ENCODE peak calls at places on chromosome 2, in four cellular contexts. One of them, this sample, is unnamed. For H3K4me1, the result is how much of the 10 kb centered on the place peaks cover.

GRCh38 chr2:237223208-237223861 is 137.6 kb downstream of the COPS8 start:
- DNase-seq in adrenal gland: no peak
- DNase-seq in stomach: no peak
- DNase-seq in pancreas: no peak
- DNase-seq in this sample: no peak

GRCh38 chr2:220310326-220310936 is 683.0 kb downstream of the SLC4A3 start:
- DNase-seq in pancreas: no peak
- DNase-seq in adrenal gland: no peak
- DNase-seq in stomach: no peak
- DNase-seq in this sample: no peak

GRCh38 chr2:62036229-62036628 is 130.8 kb downstream of the COMMD1 start:
- DNase-seq in stomach: no peak
- DNase-seq in adrenal gland: no peak
- DNase-seq in pancreas: no peak
- DNase-seq in this sample: no peak

GRCh38 chr2:187982668-187983067 is 309.0 kb upstream of the GULP1 start:
- DNase-seq in pancreas: peak
- DNase-seq in adrenal gland: peak
- DNase-seq in stomach: no peak
- DNase-seq in this sample: no peak

GRCh38 chr2:118059919-118060478 is 28.3 kb upstream of the INSIG2 start:
- DNase-seq in stomach: no peak
- DNase-seq in pancreas: no peak
- DNase-seq in adrenal gland: no peak
- DNase-seq in this sample: no peak

GRCh38 chr2:175111200-175111657 is 56.8 kb downstream of the ATF2 start:
- DNase-seq in stomach: no peak
- DNase-seq in adrenal gland: no peak
- DNase-seq in pancreas: no peak
- DNase-seq in this sample: peak

GRCh38 chr2:55160422-55160821 is 71.7 kb downstream of the CLHC1 start:
- DNase-seq in adrenal gland: no peak
- DNase-seq in pancreas: peak
- DNase-seq in stomach: no peak
- DNase-seq in this sample: no peak

GRCh38 chr2:216159161-216159560 is 50.0 kb downstream of the XRCC5 start:
- DNase-seq in pancreas: no peak
- DNase-seq in adrenal gland: no peak
- DNase-seq in stomach: no peak
- DNase-seq in this sample: no peak

GRCh38 chr2:96330407-96330806 is 5.2 kb upstream of the NCAPH start:
- DNase-seq in pancreas: no peak
- DNase-seq in adrenal gland: no peak
- DNase-seq in stomach: no peak
- DNase-seq in this sample: no peak

GRCh38 chr2:99183025-99183424 is 2.0 kb downstream of the MRPL30 start:
- DNase-seq in adrenal gland: no peak
- DNase-seq in stomach: no peak
- DNase-seq in pancreas: no peak
- DNase-seq in this sample: no peak

GRCh38 chr2:72130671-72131360 is 16.8 kb downstream of the CYP26B1 start:
- DNase-seq in adrenal gland: no peak
- DNase-seq in pancreas: no peak
- DNase-seq in stomach: no peak
- DNase-seq in this sample: no peak

GRCh38 chr2:200253631-200254030 is 52.9 kb upstream of the SPATS2L start:
- DNase-seq in pancreas: peak
- DNase-seq in adrenal gland: no peak
- DNase-seq in stomach: no peak
- DNase-seq in this sample: no peak

GRCh38 chr2:212451786-212452200 is 86.8 kb downstream of the ERBB4 start:
- DNase-seq in pancreas: no peak
- DNase-seq in stomach: no peak
- DNase-seq in adrenal gland: no peak
- DNase-seq in this sample: no peak

GRCh38 chr2:22382439-22383169 is 1002.4 kb upstream of the KLHL29 start:
- DNase-seq in stomach: no peak
- DNase-seq in adrenal gland: no peak
- DNase-seq in pancreas: no peak
- DNase-seq in this sample: no peak

GRCh38 chr2:182618672-182619079 is 97.4 kb upstream of the DNAJC10 start:
- DNase-seq in stomach: no peak
- DNase-seq in adrenal gland: no peak
- DNase-seq in pancreas: no peak
- DNase-seq in this sample: no peak

GRCh38 chr2:233643128-233643527 is 6.9 kb downstream of the UGT1A10 start:
- DNase-seq in adrenal gland: no peak
- DNase-seq in stomach: no peak
- DNase-seq in pancreas: no peak
- DNase-seq in this sample: no peak

GRCh38 chr2:54545700-54546450 is 89.7 kb downstream of the SPTBN1 start:
- DNase-seq in stomach: no peak
- DNase-seq in pancreas: no peak
- DNase-seq in adrenal gland: no peak
- DNase-seq in this sample: no peak

GRCh38 chr2:24909555-24910177 is 10.4 kb downstream of the ADCY3 start:
- DNase-seq in adrenal gland: no peak
- DNase-seq in stomach: no peak
- DNase-seq in pancreas: no peak
- DNase-seq in this sample: no peak

GRCh38 chr2:9594361-9595063 is 36.3 kb downstream of the YWHAQ start:
- DNase-seq in adrenal gland: peak
- DNase-seq in stomach: no peak
- DNase-seq in pancreas: no peak
- DNase-seq in this sample: no peak

GRCh38 chr2:169609264-169609663 is 25.1 kb downstream of the PPIG start:
- DNase-seq in stomach: no peak
- DNase-seq in pancreas: no peak
- DNase-seq in adrenal gland: no peak
- DNase-seq in this sample: no peak

GRCh38 chr2:48448274-48449061 is 81.5 kb upstream of the STON1 start:
- DNase-seq in adrenal gland: no peak
- DNase-seq in pancreas: no peak
- DNase-seq in stomach: no peak
- DNase-seq in this sample: no peak

GRCh38 chr2:96579422-96579821 is 42.9 kb downstream of the ARID5A start:
- DNase-seq in adrenal gland: no peak
- DNase-seq in pancreas: no peak
- DNase-seq in stomach: no peak
- DNase-seq in this sample: no peak

GRCh38 chr2:3741372-3741771 is 38.0 kb downstream of the DCDC2C start:
- DNase-seq in stomach: no peak
- DNase-seq in pancreas: no peak
- DNase-seq in adrenal gland: no peak
- DNase-seq in this sample: no peak

GRCh38 chr2:239399404-239399999 is 1.3 kb downstream of the HDAC4 start:
- DNase-seq in stomach: peak
- DNase-seq in pancreas: peak
- DNase-seq in adrenal gland: peak
- DNase-seq in this sample: peak

GRCh38 chr2:101479328-101479727 is 4.4 kb upstream of the RFX8 start:
- DNase-seq in adrenal gland: no peak
- DNase-seq in stomach: no peak
- DNase-seq in pancreas: no peak
- DNase-seq in this sample: no peak

GRCh38 chr2:42098571-42099430 is 51.0 kb downstream of the PKDCC start:
- DNase-seq in stomach: no peak
- DNase-seq in adrenal gland: peak
- DNase-seq in pancreas: no peak
- DNase-seq in this sample: no peak

GRCh38 chr2:127508621-127509034 is 17.7 kb downstream of the IWS1 start:
- DNase-seq in stomach: peak
- DNase-seq in pancreas: peak
- DNase-seq in adrenal gland: peak
- DNase-seq in this sample: no peak

GRCh38 chr2:2098458-2099167 is 232.5 kb downstream of the MYT1L start:
- DNase-seq in pancreas: no peak
- DNase-seq in adrenal gland: no peak
- DNase-seq in stomach: no peak
- DNase-seq in this sample: no peak

GRCh38 chr2:43810427-43810826 is 28.2 kb downstream of the ABCG5 start:
- DNase-seq in stomach: no peak
- DNase-seq in adrenal gland: no peak
- DNase-seq in pancreas: no peak
- DNase-seq in this sample: no peak
- H3K27ac ChIP-seq in stomach: no peak
- H3K27ac ChIP-seq in adrenal gland: no peak
- H3K27ac ChIP-seq in pancreas: no peak
- H3K27ac ChIP-seq in this sample: no peak

DNA sequence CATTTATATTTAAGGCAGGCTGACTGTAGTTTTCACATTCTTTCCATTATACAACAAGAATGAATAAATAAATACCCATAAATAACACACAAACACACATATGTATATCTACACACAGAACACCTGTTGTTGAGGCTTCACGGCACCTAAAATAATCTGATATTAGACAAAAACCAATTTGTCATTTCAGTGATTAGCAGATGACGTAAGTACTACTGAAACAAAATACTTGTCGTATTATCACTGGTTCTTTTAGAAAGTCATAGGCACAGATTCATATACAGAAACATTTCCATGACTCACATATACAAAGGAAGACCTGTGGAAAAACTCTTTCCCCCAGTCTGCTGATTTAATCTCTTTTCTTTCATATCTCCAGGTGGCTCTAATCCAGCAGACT is 1113.4 kb upstream of the FANCL start:
- DNase-seq in stomach: no peak
- DNase-seq in pancreas: no peak
- DNase-seq in adrenal gland: no peak
- DNase-seq in this sample: no peak
- H3K4me1 ChIP-seq in stomach: under half
- H3K4me1 ChIP-seq in pancreas: under half
- H3K4me1 ChIP-seq in adrenal gland: under half
- H3K4me1 ChIP-seq in this sample: under half

GRCh38 chr2:85951351-85952067 is 62.7 kb upstream of the ST3GAL5 start:
- DNase-seq in adrenal gland: no peak
- DNase-seq in stomach: no peak
- DNase-seq in pancreas: no peak
- DNase-seq in this sample: no peak
- H3K4me3 ChIP-seq in adrenal gland: no peak
- H3K4me3 ChIP-seq in stomach: no peak
- H3K4me3 ChIP-seq in pancreas: no peak
- H3K4me3 ChIP-seq in this sample: no peak

DNA sequence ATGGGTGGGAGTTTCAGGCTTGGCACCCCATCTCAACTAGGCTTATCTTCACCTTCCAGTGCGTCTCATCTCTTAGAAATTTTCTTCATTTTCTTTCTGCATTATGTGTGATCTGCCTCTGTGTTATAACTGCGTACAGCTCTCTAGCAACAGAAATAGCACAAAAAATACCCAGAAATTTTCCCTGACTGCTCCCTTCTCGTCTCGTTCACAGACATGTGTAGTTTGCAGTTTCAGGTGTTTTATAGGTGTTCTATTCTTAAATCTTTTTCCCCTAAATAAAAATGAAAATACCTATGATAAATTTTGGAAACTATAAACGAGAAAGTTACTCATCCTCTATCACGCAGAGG is 48.2 kb downstream of the TET3 start:
- DNase-seq in pancreas: no peak
- DNase-seq in stomach: no peak
- DNase-seq in adrenal gland: no peak
- DNase-seq in this sample: no peak
- H3K27ac ChIP-seq in pancreas: no peak
- H3K27ac ChIP-seq in stomach: no peak
- H3K27ac ChIP-seq in adrenal gland: no peak
- H3K27ac ChIP-seq in this sample: peak

GRCh38 chr2:190881074-190881479 is 456 bp downstream of the GLS start:
- DNase-seq in stomach: no peak
- DNase-seq in pancreas: peak
- DNase-seq in adrenal gland: no peak
- DNase-seq in this sample: no peak
- H3K4me1 ChIP-seq in stomach: under half
- H3K4me1 ChIP-seq in pancreas: under half
- H3K4me1 ChIP-seq in adrenal gland: under half
- H3K4me1 ChIP-seq in this sample: under half

GRCh38 chr2:26693287-26693849 is 846 bp downstream of the KCNK3 start:
- DNase-seq in adrenal gland: peak
- DNase-seq in stomach: no peak
- DNase-seq in pancreas: no peak
- DNase-seq in this sample: no peak
- H3K4me3 ChIP-seq in adrenal gland: peak
- H3K4me3 ChIP-seq in stomach: peak
- H3K4me3 ChIP-seq in pancreas: peak
- H3K4me3 ChIP-seq in this sample: no peak